ENCODE peak calls at places on chromosome 5, in eight cellular contexts. T, U, R, D, O, L, X and P are unnamed samples.

GRCh38 chr5:109996246-109996645 is 306.5 kb downstream of the MAN2A1 start:
- DNase-seq in R (no peak), U (no peak), X (no peak), L (no peak), T (no peak), O (no peak), D (no peak), P (no peak)

GRCh38 chr5:74326571-74327338 is 313.8 kb downstream of the ENC1 start:
- DNase-seq in R (peak; percentile 50), U (no peak), O (peak; percentile 93), X (peak; percentile 77), T (peak; percentile 36), L (peak; percentile 52), D (peak; percentile 80), P (no peak)

GRCh38 chr5:1291611-1292080 is 3.2 kb downstream of the TERT start:
- DNase-seq in L (no peak), D (no peak), X (no peak), T (no peak), O (no peak), R (no peak), U (no peak), P (no peak)

GRCh38 chr5:38265546-38266179 is 7.3 kb downstream of the EGFLAM start:
- DNase-seq in T (peak; percentile 35), U (no peak), R (peak; percentile 40), X (peak; percentile 86), O (peak; percentile 72), D (peak; percentile 46), L (peak; percentile 43), P (peak; percentile 50)

GRCh38 chr5:2660305-2660704 is 91.2 kb downstream of the IRX2 start:
- DNase-seq in X (peak; percentile 78), L (no peak), T (no peak), O (no peak), R (no peak), U (no peak), D (no peak), P (no peak)

GRCh38 chr5:104533498-104533897 is 970.9 kb upstream of the NUDT12 start:
- DNase-seq in R (no peak), L (no peak), T (no peak), D (no peak), O (no peak), X (no peak), U (no peak), P (no peak)

GRCh38 chr5:64096771-64097170 is 68.9 kb upstream of the RNF180 start:
- DNase-seq in U (no peak), D (no peak), O (no peak), T (no peak), X (no peak), L (no peak), R (no peak), P (no peak)

GRCh38 chr5:13976867-13977479 is 32.5 kb upstream of the DNAH5 start:
- DNase-seq in U (no peak), T (no peak), X (peak; percentile 71), O (peak; percentile 53), L (no peak), R (no peak), D (peak; percentile 49), P (no peak)

GRCh38 chr5:101424530-101425175 is 521.6 kb upstream of the ST8SIA4 start:
- DNase-seq in R (no peak), D (peak; percentile 4), U (no peak), O (peak; percentile 2), X (no peak), T (no peak), L (no peak), P (no peak)

GRCh38 chr5:86909461-86909881 is 291.7 kb downstream of the COX7C start:
- DNase-seq in X (no peak), T (no peak), R (no peak), L (no peak), D (peak; percentile 67), U (no peak), O (peak; percentile 74), P (no peak)

GRCh38 chr5:62922191-62922590 is 343.6 kb downstream of the LRRC70 start:
- DNase-seq in R (no peak), X (no peak), L (no peak), O (no peak), D (no peak), T (no peak), U (no peak), P (no peak)

GRCh38 chr5:15719784-15720183 is 219.8 kb downstream of the FBXL7 start:
- DNase-seq in L (no peak), T (no peak), U (no peak), X (no peak), O (peak; percentile 16), R (no peak), D (no peak), P (no peak)

GRCh38 chr5:33641722-33642505 is 201.1 kb downstream of the TARS1 start:
- DNase-seq in T (no peak), X (peak; percentile 59), R (no peak), D (no peak), L (no peak), U (no peak), O (peak; percentile 75), P (no peak)

GRCh38 chr5:15664961-15665360 is 165.0 kb downstream of the FBXL7 start:
- DNase-seq in X (no peak), U (no peak), O (no peak), T (no peak), L (no peak), D (no peak), R (no peak), P (no peak)

GRCh38 chr5:36599986-36600779 is 6.2 kb upstream of the SLC1A3 start:
- DNase-seq in L (no peak), O (peak; percentile 86), R (no peak), U (no peak), X (no peak), T (no peak), D (no peak), P (no peak)

GRCh38 chr5:172450861-172451695 is 3.2 kb downstream of the SH3PXD2B start:
- DNase-seq in T (peak; percentile 38), X (peak; percentile 58), O (peak; percentile 72), L (peak; percentile 53), U (no peak), D (peak; percentile 54), R (peak; percentile 32), P (no peak)